ENCODE peak calls at places on chromosomes 12 and 14, in six cellular contexts. R is left lung, U is RWPE2, L is IMR-90, K is lung, V is foreskin keratinocyte. F is an unnamed sample.

GRCh38 chr14:61102549-61103466 is 121.8 kb downstream of the SLC38A6 start:
- DNase-seq in L (no peak), K (no peak), U (no peak), R (no peak), V (no peak), F (no peak)

GRCh38 chr14:54579606-54580005 is 12.7 kb downstream of the SAMD4A start:
- DNase-seq in U (no peak), R (no peak), K (no peak), V (peak), L (peak), F (no peak)

GRCh38 chr14:89186850-89187376 is 230.1 kb downstream of the FOXN3 start:
- DNase-seq in V (peak), L (peak), R (peak), U (no peak), K (no peak), F (no peak)

GRCh38 chr14:36313898-36314297 is 6.5 kb downstream of the MBIP start:
- DNase-seq in U (no peak), R (no peak), L (no peak), V (no peak), K (no peak), F (no peak)

GRCh38 chr14:79585845-79586244 is 625.5 kb downstream of the DIO2 start:
- DNase-seq in L (peak), U (no peak), V (peak), K (no peak), R (no peak), F (no peak)

GRCh38 chr12:124722871-124723270 is 140.8 kb downstream of the SCARB1 start:
- DNase-seq in K (no peak), U (no peak), L (no peak), R (no peak), V (peak), F (peak)

GRCh38 chr12:103930787-103931536 is 752 bp downstream of the HSP90B1 start:
- DNase-seq in R (peak), V (peak), K (peak), L (peak), U (no peak), F (peak)

GRCh38 chr14:76537912-76538647 is 162.1 kb downstream of the ESRRB start:
- DNase-seq in U (no peak), L (no peak), V (no peak), K (no peak), R (no peak), F (no peak)

GRCh38 chr14:91344107-91344506 is 73.5 kb downstream of the CCDC88C start:
- DNase-seq in U (no peak), R (no peak), V (no peak), K (no peak), L (no peak), F (no peak)

GRCh38 chr14:53412819-53413664 is 259.9 kb upstream of the DDHD1 start:
- DNase-seq in L (no peak), V (peak), R (no peak), K (no peak), U (no peak), F (peak)

GRCh38 chr12:33586576-33586975 is 147.0 kb upstream of the SYT10 start:
- DNase-seq in U (no peak), L (no peak), V (no peak), R (no peak), K (no peak), F (no peak)

GRCh38 chr12:19624401-19624930 is 185.2 kb downstream of the AEBP2 start:
- DNase-seq in L (no peak), V (no peak), U (no peak), K (no peak), R (no peak), F (no peak)

GRCh38 chr12:4849024-4849594 is 60.6 kb upstream of the KCNA1 start:
- DNase-seq in U (no peak), K (no peak), R (no peak), L (peak), V (peak), F (peak)

GRCh38 chr14:74510211-74510931 is 16.8 kb downstream of the ISCA2 start:
- DNase-seq in U (peak), K (no peak), V (no peak), L (peak), R (no peak), F (no peak)

GRCh38 chr14:69460093-69460701 is 24.3 kb upstream of the PLEKHD1 start:
- DNase-seq in R (no peak), K (peak), L (peak), U (no peak), V (peak), F (peak)

GRCh38 chr12:15527201-15527782 is 205.0 kb downstream of the PTPRO start:
- DNase-seq in K (no peak), U (no peak), R (no peak), L (peak), V (peak), F (no peak)

GRCh38 chr12:12818693-12819092 is 5.5 kb downstream of the DDX47 start:
- DNase-seq in K (no peak), V (no peak), U (no peak), R (no peak), L (no peak), F (no peak)

GRCh38 chr12:83092101-83092500 is 405.4 kb downstream of the TMTC2 start:
- DNase-seq in U (no peak), R (no peak), L (no peak), K (no peak), V (no peak), F (no peak)

GRCh38 chr14:60222820-60223219 is 26.2 kb upstream of the PPM1A start:
- DNase-seq in L (no peak), U (no peak), V (no peak), R (no peak), K (peak), F (no peak)

DNA sequence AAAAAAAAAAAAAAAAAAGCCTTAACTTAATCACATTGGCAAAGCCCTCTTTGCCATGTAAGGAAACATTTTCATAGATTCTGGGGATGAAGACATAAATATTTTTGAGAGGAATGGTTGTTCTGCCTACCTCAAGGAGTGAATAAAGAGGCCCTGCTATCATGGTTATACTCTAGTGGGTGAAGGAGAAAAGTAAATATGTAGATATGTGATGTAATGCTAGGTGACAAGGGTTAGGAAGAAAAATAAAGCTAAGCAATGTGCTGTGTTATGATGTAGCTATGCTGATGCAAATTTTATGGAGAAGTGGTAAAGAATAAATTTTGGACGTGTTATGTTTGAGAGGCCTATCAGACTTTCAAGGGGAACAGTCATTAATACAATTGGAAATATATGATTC is 80.1 kb upstream of the DUSP6 start:
- DNase-seq in V (no peak), L (no peak), U (no peak), R (no peak), K (no peak), F (no peak)
- H3K27ac ChIP-seq in V (no peak), L (no peak), U (no peak), R (no peak), K (no peak), F (no peak)

GRCh38 chr14:102805941-102806340 is 28.7 kb downstream of the TRAF3 start:
- DNase-seq in K (no peak), U (no peak), L (no peak), V (no peak), R (no peak), F (no peak)
- TF ChIP-seq CTCF in K (no peak), U (peak), L (no peak), V (no peak), R (no peak), F (no peak)

DNA sequence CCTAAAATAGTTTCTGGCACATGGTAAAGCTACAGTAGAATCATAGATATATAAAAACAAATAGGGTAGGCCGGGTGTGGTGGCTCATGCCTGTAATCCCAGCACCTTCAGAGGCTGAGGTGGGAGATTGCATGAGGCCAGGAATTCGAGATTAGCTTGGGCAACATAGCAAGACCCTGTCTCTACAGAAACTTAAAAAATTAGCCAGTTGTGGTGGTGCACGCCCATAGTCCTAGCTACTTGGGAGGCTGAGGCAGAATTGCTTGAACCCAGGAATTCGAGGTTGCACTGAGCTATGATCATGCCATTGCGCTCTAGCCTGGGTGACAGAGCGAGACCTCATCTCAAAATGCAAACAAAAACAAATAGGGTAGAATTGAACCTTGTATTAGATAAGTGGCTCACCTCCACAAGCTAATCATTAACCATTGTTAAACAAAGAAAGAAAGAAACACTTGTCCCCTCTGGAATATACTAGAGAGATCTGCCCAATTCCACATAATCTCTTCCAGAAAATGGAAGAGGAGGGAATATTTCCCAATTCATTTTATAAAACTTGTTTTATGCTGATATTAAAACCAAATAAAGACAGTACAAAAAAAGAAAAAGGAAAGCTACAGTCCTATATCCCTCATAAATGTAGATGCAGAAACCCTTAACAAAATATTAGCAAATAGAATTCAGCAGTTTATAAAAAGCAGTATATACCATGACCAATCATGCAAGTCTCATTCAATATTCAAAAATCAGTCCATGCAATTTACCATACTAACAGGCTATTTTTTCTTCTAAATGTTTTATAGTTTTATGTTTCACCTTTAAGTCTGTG is 22.7 kb upstream of the DHRS2 start:
- DNase-seq in R (no peak), K (no peak), L (no peak), U (no peak), V (no peak), F (no peak)
- H3K27ac ChIP-seq in R (no peak), K (peak), L (no peak), U (no peak), V (no peak), F (no peak)

GRCh38 chr12:51522696-51523095 is 68.3 kb upstream of the SCN8A start:
- DNase-seq in L (no peak), K (no peak), V (no peak), R (no peak), U (no peak), F (no peak)

GRCh38 chr12:51524386-51524901 is 66.6 kb upstream of the SCN8A start:
- DNase-seq in U (no peak), R (no peak), V (no peak), L (no peak), K (no peak), F (no peak)

GRCh38 chr12:51519755-51520154 is 71.3 kb upstream of the SCN8A start:
- DNase-seq in U (no peak), R (no peak), L (no peak), V (no peak), K (no peak), F (no peak)

GRCh38 chr12:51520576-51521325 is 70.3 kb upstream of the SCN8A start:
- DNase-seq in R (no peak), K (no peak), L (no peak), U (no peak), V (no peak), F (no peak)

DNA sequence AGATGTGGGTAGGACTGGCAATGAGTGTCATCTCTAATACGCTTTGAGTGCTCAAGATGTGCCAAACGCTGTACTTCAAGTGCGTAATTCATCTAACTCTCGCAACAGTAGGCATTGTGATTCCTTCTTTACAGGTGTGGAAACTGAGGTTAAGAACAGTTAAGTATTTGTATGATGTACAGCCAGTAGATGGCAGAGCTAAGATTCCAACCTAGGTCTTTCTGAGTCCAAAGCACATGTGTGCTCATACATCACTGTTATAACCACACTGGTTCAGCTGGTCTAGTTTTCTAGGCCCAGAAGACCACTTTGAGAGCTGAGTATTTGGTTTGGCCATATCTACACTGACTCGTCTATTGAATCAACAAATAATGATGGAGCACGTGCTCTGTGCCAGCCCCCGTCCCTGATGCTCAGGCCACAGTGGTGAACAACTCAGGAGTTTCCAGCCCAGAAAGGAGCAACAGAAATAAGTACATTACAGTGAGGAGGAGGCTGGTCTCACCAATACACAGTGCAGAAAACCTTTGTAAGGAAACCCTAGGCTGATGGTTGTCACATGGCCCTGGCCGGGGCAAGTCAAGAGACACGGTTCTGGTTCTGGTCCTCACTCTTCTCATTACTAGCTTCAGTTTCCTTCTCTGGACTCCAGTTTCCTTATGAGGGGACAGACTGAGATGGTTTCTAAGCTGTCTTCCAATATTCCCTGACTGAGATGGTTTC is 69.3 kb upstream of the SCN8A start:
- DNase-seq in L (peak), K (no peak), U (no peak), R (no peak), V (no peak), F (no peak)
- TF ChIP-seq CTCF in L (peak), K (no peak), U (peak), R (no peak), V (peak), F (no peak)